ENCODE peak calls at places on chromosomes 7 and 10, in five cellular contexts. I, G, Z, L and N are unnamed samples.
A peak's percentile ranks its signal among the peaks of the same experiment; 100 is the strongest.

GRCh38 chr10:91672021-91672608 is 39.2 kb upstream of the PPP1R3C start:
- DNase-seq in I (no peak), G (peak; percentile 61), Z (no peak), L (peak; percentile 64), N (peak; percentile 37)

GRCh38 chr7:39672176-39672575 is 48.8 kb downstream of the RALA start:
- DNase-seq in I (no peak), G (no peak), Z (no peak), L (peak; percentile 29), N (no peak)

GRCh38 chr7:131370523-131370968 is 42.9 kb downstream of the MKLN1 start:
- DNase-seq in I (no peak), G (no peak), Z (no peak), L (peak; percentile 65), N (no peak)

GRCh38 chr7:80136276-80137045 is 1.8 kb downstream of the GNAI1 start:
- DNase-seq in I (no peak), G (no peak), Z (no peak), L (peak; percentile 29), N (no peak)

GRCh38 chr7:11077816-11078215 is 104.1 kb downstream of the PHF14 start:
- DNase-seq in I (no peak), G (no peak), Z (no peak), L (no peak), N (no peak)

GRCh38 chr7:116097365-116098009 is 66.9 kb upstream of the TFEC start:
- DNase-seq in I (no peak), G (peak; percentile 35), Z (no peak), L (peak; percentile 61), N (no peak)

GRCh38 chr7:44320794-44321371 is 4.5 kb downstream of the CAMK2B start:
- DNase-seq in I (no peak), G (no peak), Z (no peak), L (no peak), N (no peak)

GRCh38 chr7:10128748-10129147 is 844.9 kb upstream of the PHF14 start:
- DNase-seq in I (no peak), G (no peak), Z (no peak), L (peak; percentile 2), N (no peak)

GRCh38 chr7:120920588-120920987 is 30.0 kb upstream of the ING3 start:
- DNase-seq in I (no peak), G (no peak), Z (no peak), L (no peak), N (no peak)

DNA sequence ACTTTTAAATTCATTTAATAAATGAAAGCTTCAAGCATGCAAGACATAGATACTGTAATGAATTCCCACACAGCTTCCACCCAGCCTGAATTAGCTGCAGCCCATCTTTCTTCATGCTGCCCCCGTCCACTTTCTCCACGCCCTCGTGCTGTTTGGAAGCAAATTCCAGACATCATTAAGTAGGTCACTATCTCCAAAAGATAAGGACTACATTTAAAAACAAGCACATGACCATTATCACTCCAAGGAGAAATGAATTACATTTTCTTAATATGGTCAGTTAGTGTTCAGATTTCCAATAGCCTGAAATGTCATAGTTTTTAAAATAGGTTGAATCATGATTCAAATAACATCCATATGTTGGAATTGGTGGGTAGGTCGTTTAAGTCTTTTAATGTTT is 24.3 kb downstream of the LMTK2 start:
- DNase-seq in I (no peak), G (no peak), Z (no peak), L (peak; percentile 38), N (no peak)
- H3K4me3 ChIP-seq in I (no peak overlapping the region), G (no peak overlapping the region), Z (no peak overlapping the region), L (no peak overlapping the region), N (no peak overlapping the region)

GRCh38 chr7:105934577-105935185 is 28.4 kb upstream of the CDHR3 start:
- DNase-seq in I (no peak), G (no peak), Z (no peak), L (peak; percentile 80), N (no peak)
- TF ChIP-seq CTCF in I (no peak), G (peak; percentile 33), Z (no peak), L (peak; percentile 47), N (peak; percentile 24)

DNA sequence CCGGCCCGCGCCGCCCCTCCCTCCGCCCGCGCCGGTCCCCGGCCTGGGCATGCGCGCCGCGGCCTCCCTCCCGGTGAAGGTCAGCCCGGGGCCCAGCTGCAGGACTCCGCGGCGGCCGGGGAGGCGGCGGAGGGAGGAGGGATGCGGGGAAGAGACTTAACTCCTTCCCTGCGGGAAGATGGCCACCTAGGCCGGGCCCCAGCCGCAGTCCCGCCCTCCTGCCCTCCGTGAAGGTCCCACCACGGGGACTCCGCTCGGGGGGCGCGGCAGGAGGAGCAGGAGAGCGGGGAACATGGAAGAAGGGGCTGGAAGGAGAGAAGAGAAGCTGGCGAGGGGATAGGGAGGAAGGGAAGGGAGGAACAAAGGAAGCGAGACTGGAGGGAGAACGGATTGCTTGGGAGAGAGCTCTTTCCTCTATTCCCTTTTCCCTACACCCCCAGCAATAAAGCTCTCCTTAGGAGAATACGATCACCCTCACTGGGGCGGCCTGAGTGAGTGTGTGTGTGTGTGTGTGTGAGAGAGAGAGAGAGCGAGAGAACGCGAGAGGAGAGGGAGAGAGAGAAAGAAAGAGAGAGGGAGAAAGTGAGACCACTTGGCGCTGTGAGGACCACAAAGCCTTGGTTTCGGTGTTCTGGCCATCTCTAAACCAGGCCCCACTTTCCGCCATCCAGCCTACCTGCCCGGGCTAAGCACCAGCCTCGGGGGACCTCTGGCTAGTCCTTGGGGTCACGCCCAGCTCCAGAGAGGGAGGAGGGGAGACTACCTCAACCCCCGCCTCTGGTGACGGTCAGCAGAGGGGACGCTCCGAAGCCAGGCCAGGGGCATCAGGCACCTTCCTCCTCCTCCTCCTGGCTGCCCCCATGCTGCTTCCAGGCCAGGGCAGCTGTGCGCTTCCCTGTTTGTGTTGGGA is 3.7 kb upstream of the SMARCD3 start:
- DNase-seq in I (peak; percentile 83), G (no peak), Z (peak; percentile 87), L (peak; percentile 87), N (peak; percentile 33)
- H3K4me3 ChIP-seq in I (peak overlapping the region; percentile 83), G (peak overlapping the region; percentile 58), Z (peak overlapping the region; percentile 71), L (peak overlapping the region; percentile 36), N (peak overlapping the region; percentile 61)

DNA sequence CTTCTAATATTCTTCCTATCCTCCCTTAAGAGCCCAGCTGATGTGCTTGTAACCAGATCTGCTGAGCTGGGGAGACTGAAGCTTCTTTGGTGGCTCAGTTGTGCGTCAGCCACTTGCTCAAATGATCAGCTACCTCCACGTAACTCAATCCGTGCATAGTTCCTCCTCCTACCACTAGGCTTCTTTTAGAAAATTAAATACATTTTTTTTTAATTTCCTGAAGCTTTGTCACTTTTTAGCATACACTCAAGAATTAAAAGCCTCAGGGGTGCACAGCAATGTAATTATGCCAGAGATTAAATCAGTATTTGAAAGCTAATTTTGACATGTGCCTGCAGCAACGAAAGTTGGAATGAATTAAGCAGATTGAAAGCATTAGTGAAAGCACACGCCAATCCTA is 20.4 kb upstream of the PRLHR start:
- DNase-seq in I (no peak), G (no peak), Z (no peak), L (no peak), N (no peak)
- TF ChIP-seq CTCF in I (no peak), G (no peak), Z (no peak), L (no peak), N (no peak)

GRCh38 chr10:117535752-117536358 is 6.7 kb upstream of the EMX2 start:
- DNase-seq in I (no peak), G (no peak), Z (no peak), L (no peak), N (no peak)

GRCh38 chr10:117536359-117536861 is 6.1 kb upstream of the EMX2 start:
- DNase-seq in I (no peak), G (no peak), Z (no peak), L (no peak), N (no peak)

GRCh38 chr10:117533507-117534281 is 8.9 kb upstream of the EMX2 start:
- DNase-seq in I (no peak), G (no peak), Z (no peak), L (no peak), N (no peak)

GRCh38 chr10:117534321-117535044 is 8.1 kb upstream of the EMX2 start:
- DNase-seq in I (no peak), G (no peak), Z (no peak), L (no peak), N (no peak)

GRCh38 chr10:117535045-117535751 is 7.3 kb upstream of the EMX2 start:
- DNase-seq in I (no peak), G (no peak), Z (no peak), L (no peak), N (no peak)
- H3K4me3 ChIP-seq in I (peak overlapping the region; percentile 45), G (peak overlapping the region; percentile 33), Z (peak overlapping the region; percentile 50), L (peak overlapping the region; percentile 28), N (no peak overlapping the region)

GRCh38 chr7:127582361-127582760 is 3.0 kb downstream of the GCC1 start:
- DNase-seq in I (peak; percentile 83), G (no peak), Z (no peak), L (peak; percentile 79), N (no peak)
- TF ChIP-seq CTCF in I (no peak), G (no peak), Z (no peak), L (peak; percentile 2), N (no peak)